ENCODE peak calls at places on chromosomes 16 and 17, in six cellular contexts. G is GM12878, O is A549, N is stomach, U is uterus, V is upper lobe of left lung. S is an unnamed sample.
A peak's percentile ranks its signal among the peaks of the same experiment; 100 is the strongest.

GRCh38 chr17:63464691-63465090 is 12.2 kb upstream of the ACE start:
- DNase-seq in N (no peak), V (no peak), O (no peak), G (no peak), U (no peak), S (no peak)

GRCh38 chr17:62692721-62693431 is 65.4 kb downstream of the MRC2 start:
- DNase-seq in O (peak; percentile 58), U (no peak), V (no peak), G (no peak), N (no peak), S (no peak)

GRCh38 chr17:76252040-76252954 is 12.0 kb upstream of the RNF157 start:
- DNase-seq in U (no peak), V (peak; percentile 87), G (no peak), N (peak; percentile 65), O (no peak), S (peak; percentile 95)

GRCh38 chr17:27608330-27609230 is 22.4 kb upstream of the LGALS9 start:
- DNase-seq in O (peak; percentile 36), V (no peak), N (no peak), U (no peak), G (no peak), S (no peak)

GRCh38 chr16:73000907-73001521 is 46.9 kb downstream of the ZFHX3 start:
- DNase-seq in G (no peak), V (no peak), O (no peak), N (no peak), U (no peak), S (no peak)

GRCh38 chr17:18219016-18219415 is 6.4 kb upstream of the LLGL1 start:
- DNase-seq in U (no peak), N (peak; percentile 60), O (no peak), G (no peak), V (no peak), S (no peak)

GRCh38 chr16:69481901-69482341 is 57.5 kb downstream of the CYB5B start:
- DNase-seq in O (no peak), V (peak; percentile 89), G (no peak), U (peak; percentile 84), N (peak; percentile 91), S (peak; percentile 92)

GRCh38 chr17:37848690-37849616 is 75.3 kb upstream of the TBC1D3K start:
- DNase-seq in G (peak; percentile 79), O (peak; percentile 86), N (no peak), U (no peak), V (peak; percentile 34), S (no peak)

GRCh38 chr16:15032547-15033308 is 23.1 kb downstream of the NTAN1 start:
- DNase-seq in N (no peak), G (no peak), O (no peak), U (no peak), V (no peak), S (no peak)

GRCh38 chr16:54175552-54176375 is 110.8 kb downstream of the IRX3 start:
- DNase-seq in O (no peak), G (no peak), N (no peak), U (no peak), V (no peak), S (no peak)

GRCh38 chr16:3858809-3859208 is 21.7 kb downstream of the CREBBP start:
- DNase-seq in U (no peak), N (no peak), O (no peak), G (no peak), V (no peak), S (no peak)

GRCh38 chr16:84547539-84548058 is 43.1 kb upstream of the MEAK7 start:
- DNase-seq in U (no peak), V (no peak), N (no peak), G (no peak), O (no peak), S (no peak)

GRCh38 chr16:62869837-62870236 is 833.6 kb upstream of the CDH8 start:
- DNase-seq in U (no peak), V (no peak), G (peak; percentile 11), N (no peak), O (no peak), S (no peak)

DNA sequence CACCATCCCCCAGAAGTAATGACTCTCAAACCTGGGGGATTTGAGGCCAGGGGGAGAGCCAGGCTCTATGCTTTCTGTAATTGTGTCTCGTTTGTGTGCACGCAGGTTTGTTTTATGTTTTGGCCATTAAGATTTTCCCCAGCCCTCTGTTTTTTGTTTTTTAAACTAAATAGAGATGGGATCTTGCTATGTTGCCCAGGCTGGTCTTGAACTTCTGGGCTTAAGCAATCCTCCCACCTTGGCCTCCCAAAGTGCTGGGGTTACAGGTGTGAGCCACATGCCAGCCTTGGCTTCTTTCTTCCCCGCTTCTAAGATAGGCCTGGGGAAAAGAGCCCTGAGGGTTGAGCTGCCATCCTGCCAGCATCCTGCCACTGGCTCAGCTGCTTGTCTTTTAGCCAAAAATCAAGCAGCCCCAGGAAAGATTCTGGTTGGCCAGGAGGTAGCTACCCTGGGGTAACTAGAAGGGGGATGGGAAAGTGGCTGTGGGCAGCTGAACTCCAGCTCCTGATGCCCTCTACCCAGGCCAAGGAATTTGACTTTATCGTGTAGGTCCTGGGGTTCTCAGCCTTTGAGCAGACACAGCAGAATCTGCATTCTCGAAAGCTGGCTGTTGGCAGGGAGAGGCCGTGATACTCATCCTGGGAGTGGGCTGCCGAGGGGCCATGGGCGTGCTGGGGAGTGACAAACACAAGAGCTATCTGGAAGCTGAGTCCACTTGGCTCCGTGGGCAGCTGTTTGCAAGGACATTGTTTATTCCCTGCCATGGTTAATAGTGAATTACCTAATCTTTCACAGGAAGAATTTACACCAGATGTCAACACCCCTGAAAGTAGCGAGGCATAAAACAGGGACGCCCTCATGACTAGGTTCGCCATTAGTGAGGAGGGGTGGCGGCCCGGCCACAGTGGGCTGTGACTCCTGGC is 18.5 kb downstream of the KDM8 start:
- DNase-seq in U (peak; percentile 53), V (no peak), G (no peak), O (no peak), N (no peak), S (no peak)
- TF ChIP-seq POLR2A in U (no peak), V (no peak), G (no peak), O (no peak), N (no peak), S (no peak)

DNA sequence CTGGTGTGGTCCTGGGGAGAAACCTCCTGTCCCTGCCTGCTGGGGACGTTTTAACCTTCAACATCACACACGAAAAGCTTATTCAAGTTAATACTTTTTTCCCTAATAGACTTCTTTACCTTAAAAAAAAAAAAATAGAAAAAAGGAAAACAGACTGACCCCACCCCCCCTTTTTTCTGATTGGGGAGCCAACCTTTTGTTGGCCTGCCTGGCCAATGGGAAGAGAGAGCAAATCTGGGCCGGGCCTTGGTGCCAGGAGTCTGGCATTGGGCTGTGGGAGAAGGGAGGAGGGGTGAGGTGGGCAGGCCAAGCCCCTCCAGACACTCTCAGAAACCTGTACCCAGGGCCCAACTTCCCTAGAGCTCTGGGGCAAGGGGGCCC is 3.0 kb downstream of the CBX8 start:
- DNase-seq in O (peak; percentile 98), N (no peak), V (no peak), U (no peak), G (no peak), S (no peak)
- H3K4me1 ChIP-seq in O (peaks cover 42% of the 10 kb centered on the region), N (peaks cover 44% of the 10 kb centered on the region), V (peaks cover 57% of the 10 kb centered on the region), U (peaks cover 24% of the 10 kb centered on the region), G (peaks cover 13% of the 10 kb centered on the region), S (peaks cover 11% of the 10 kb centered on the region)

GRCh38 chr16:20803561-20804214 is 2.6 kb downstream of the ERI2 start:
- DNase-seq in N (no peak), G (no peak), V (no peak), O (no peak), U (no peak), S (no peak)

GRCh38 chr16:20807822-20808207 is 1.5 kb downstream of the REXO5 start:
- DNase-seq in G (no peak), V (no peak), U (no peak), N (no peak), O (no peak), S (no peak)

GRCh38 chr16:20803192-20803560 is 3.1 kb downstream of the ERI2 start:
- DNase-seq in O (no peak), V (no peak), G (no peak), N (no peak), U (no peak), S (no peak)

GRCh38 chr16:20801278-20801677 is 5.0 kb downstream of the ERI2 start:
- DNase-seq in G (no peak), O (no peak), N (no peak), V (no peak), U (no peak), S (no peak)

DNA sequence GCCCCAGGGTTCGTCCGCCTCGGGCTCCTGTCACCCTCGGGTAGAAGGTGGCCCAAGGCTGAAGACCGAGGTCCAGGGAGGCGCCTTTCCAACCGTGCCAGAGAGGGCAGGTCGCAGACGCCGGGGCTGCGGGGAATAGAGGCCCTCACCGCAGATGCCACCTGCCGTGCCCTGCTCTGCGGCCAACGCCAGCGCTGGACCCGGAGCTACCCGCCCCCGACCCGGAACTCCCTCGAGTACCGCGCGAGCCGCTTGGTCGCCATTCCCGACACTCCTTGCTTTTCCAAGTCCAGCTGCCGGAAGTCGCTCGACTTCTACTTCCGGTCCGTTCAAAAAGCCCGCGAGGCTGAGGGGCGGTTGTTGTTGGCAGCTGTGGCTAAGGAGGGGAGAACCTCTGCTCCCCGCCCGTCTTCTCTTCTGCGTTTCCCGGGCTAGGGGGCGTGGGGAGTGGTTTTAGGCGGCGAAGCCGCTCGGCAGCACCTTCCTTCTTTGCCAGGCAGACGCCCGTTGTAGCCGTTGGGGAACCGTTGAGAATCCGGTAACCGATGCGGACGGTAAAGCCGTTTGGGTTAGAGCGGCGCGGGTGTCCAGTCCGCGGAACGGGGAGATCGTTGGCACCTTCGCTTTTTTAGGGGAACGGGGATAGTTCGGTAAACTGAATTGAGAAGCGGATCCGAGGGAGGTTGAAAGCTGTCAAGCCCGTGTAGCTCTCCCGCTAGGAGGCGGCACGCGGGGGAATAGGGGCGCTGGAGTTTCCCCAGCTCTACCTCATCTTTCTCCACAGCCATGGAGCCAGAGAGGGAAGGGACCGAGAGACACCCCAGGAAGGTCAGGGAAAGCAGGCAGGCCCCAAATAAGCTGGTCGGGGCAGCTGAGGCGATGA is at the start of the genes ERI2 and REXO5:
- DNase-seq in G (peak; percentile 59), N (peak; percentile 93), V (peak; percentile 94), O (peak; percentile 89), U (peak; percentile 87), S (peak; percentile 87)
- TF ChIP-seq POLR2A in G (peak; percentile 76), N (no peak), V (peak; percentile 44), O (peak; percentile 76), U (no peak), S (peak; percentile 44)

GRCh38 chr17:42982266-42982665 is 1.9 kb downstream of the RUNDC1 start:
- DNase-seq in N (no peak), G (no peak), V (no peak), O (no peak), U (no peak), S (no peak)

GRCh38 chr17:42984486-42984885 is 4.1 kb downstream of the RUNDC1 start:
- DNase-seq in O (no peak), U (no peak), V (no peak), G (no peak), N (no peak), S (no peak)

GRCh38 chr17:42980766-42981397 is 517 bp downstream of the RUNDC1 start:
- DNase-seq in N (peak; percentile 61), G (peak; percentile 24), O (peak; percentile 76), U (no peak), V (peak; percentile 73), S (peak; percentile 34)

GRCh38 chr17:42989146-42989545 is 8.8 kb downstream of the RUNDC1 start:
- DNase-seq in G (no peak), V (no peak), U (no peak), O (no peak), N (no peak), S (no peak)

DNA sequence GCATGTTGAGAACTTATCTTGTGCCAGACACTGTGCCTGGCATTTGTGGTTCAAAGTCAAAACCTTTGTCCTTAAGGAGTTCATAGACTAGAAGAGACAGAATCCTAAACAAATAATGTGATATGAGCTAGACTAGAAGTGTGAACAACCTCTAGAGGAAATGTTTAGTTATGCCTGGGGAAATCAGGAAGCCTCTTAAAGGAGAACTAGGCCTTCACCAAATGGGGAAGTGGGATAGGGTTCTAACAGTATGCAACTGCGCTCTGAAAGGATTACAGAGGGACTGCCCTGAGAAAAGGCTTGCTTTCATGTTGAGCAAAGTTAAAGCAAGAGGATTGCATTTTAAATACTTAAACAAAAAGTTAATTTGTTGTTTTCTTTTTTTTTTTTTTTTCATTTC is 4.9 kb downstream of the RUNDC1 start:
- DNase-seq in V (no peak), U (no peak), G (peak; percentile 73), O (no peak), N (no peak), S (no peak)
- H3K4me1 ChIP-seq in V (peaks cover 23% of the 10 kb centered on the region), U (no peaks in the 10 kb centered on the region), G (peaks cover 20% of the 10 kb centered on the region), O (peaks cover 47% of the 10 kb centered on the region), N (peaks cover 17% of the 10 kb centered on the region), S (peaks cover 7% of the 10 kb centered on the region)